ENCODE peak calls at places on chromosome 7, in six cellular contexts. Y, V, T, B, C and L are unnamed samples.

GRCh38 chr7:128022631-128023532 is 8.4 kb downstream of the LRRC4 start:
- DNase-seq in B (no peak), Y (no peak), V (no peak), C (peak; percentile 91), T (peak; percentile 51), L (no peak)

GRCh38 chr7:2729893-2730716 is 42.1 kb downstream of the AMZ1 start:
- DNase-seq in T (peak; percentile 62), B (no peak), V (peak; percentile 57), C (no peak), Y (no peak), L (peak; percentile 44)

GRCh38 chr7:139515266-139515665 is 8.2 kb upstream of the CLEC2L start:
- DNase-seq in C (no peak), B (no peak), Y (no peak), T (no peak), V (no peak), L (no peak)

GRCh38 chr7:105587899-105588690 is 6.8 kb upstream of the EFCAB10 start:
- DNase-seq in T (peak; percentile 17), B (no peak), V (no peak), C (peak; percentile 53), Y (no peak), L (no peak)

GRCh38 chr7:70694357-70694908 is 437.5 kb upstream of the GALNT17 start:
- DNase-seq in B (no peak), T (peak; percentile 40), V (no peak), C (peak; percentile 52), Y (peak; percentile 18), L (peak; percentile 61)

GRCh38 chr7:77504951-77505350 is 32.1 kb upstream of the PTPN12 start:
- DNase-seq in V (no peak), B (no peak), C (no peak), Y (no peak), T (no peak), L (no peak)

GRCh38 chr7:73904219-73905136 is 43.5 kb downstream of the TMEM270 start:
- DNase-seq in T (no peak), B (no peak), Y (no peak), V (no peak), C (peak; percentile 68), L (peak; percentile 36)

GRCh38 chr7:78742694-78743093 is 710.8 kb downstream of the MAGI2 start:
- DNase-seq in C (no peak), Y (no peak), B (no peak), T (no peak), V (no peak), L (no peak)

GRCh38 chr7:108497082-108497725 is 28.7 kb downstream of the PNPLA8 start:
- DNase-seq in T (no peak), B (peak; percentile 56), C (peak; percentile 58), Y (no peak), V (no peak), L (peak; percentile 15)

GRCh38 chr7:100085515-100085914 is 3.3 kb upstream of the COPS6 start:
- DNase-seq in C (no peak), B (no peak), Y (no peak), T (no peak), V (no peak), L (no peak)

GRCh38 chr7:157434231-157434630 is 97.4 kb downstream of the DNAJB6 start:
- DNase-seq in T (peak; percentile 3), C (no peak), Y (no peak), B (no peak), V (no peak), L (peak; percentile 32)

GRCh38 chr7:132545756-132546155 is 30.5 kb downstream of the PLXNA4 start:
- DNase-seq in Y (no peak), T (no peak), B (no peak), V (no peak), C (no peak), L (no peak)

GRCh38 chr7:135480966-135481599 is 28.8 kb downstream of the CNOT4 start:
- DNase-seq in Y (no peak), B (no peak), C (peak; percentile 10), T (no peak), V (no peak), L (no peak)

GRCh38 chr7:55774327-55775050 is 88.1 kb downstream of the SEPTIN14 start:
- DNase-seq in C (no peak), Y (no peak), T (no peak), V (peak; percentile 28), B (no peak), L (no peak)

GRCh38 chr7:149050941-149051340 is 22.6 kb upstream of the PDIA4 start:
- DNase-seq in B (no peak), C (peak; percentile 10), Y (no peak), T (no peak), V (no peak), L (no peak)

GRCh38 chr7:1080918-1081255 is 7.0 kb upstream of the GPER1 start:
- DNase-seq in Y (no peak), C (no peak), T (no peak), V (no peak), B (no peak), L (no peak)

GRCh38 chr7:150829426-150829825 is 22.9 kb upstream of the AOC1 start:
- DNase-seq in Y (no peak), C (no peak), B (no peak), T (no peak), V (no peak), L (no peak)

GRCh38 chr7:144863320-144863647 is 27.4 kb upstream of the TPK1 start:
- DNase-seq in V (no peak), C (no peak), T (no peak), B (no peak), Y (no peak), L (no peak)

GRCh38 chr7:129990403-129991192 is 37.8 kb upstream of the UBE2H start:
- DNase-seq in V (no peak), Y (no peak), B (no peak), T (no peak), C (peak; percentile 50), L (no peak)

GRCh38 chr7:7352845-7353244 is 170.5 kb downstream of the C1GALT1 start:
- DNase-seq in Y (no peak), C (no peak), B (peak; percentile 3), T (no peak), V (no peak), L (no peak)

GRCh38 chr7:149854611-149855367 is 16.6 kb downstream of the ZNF862 start:
- DNase-seq in T (no peak), B (peak; percentile 18), V (no peak), Y (no peak), C (peak; percentile 70), L (peak; percentile 86)